ENCODE peak calls at places on chromosomes 3 and 15, in seven cellular contexts. P is sciatic nerve; F is HAP-1; R is AG10803; L is fibroblast of mammary gland; H is lower leg skin; O is stimulated activated CD8-positive, alpha-beta memory T cell treated with anti-CD3 and anti-CD28 coated beads, Interleukin-7, amount 100 ng/mL, for 48 hours. G is an unnamed sample.

GRCh38 chr15:65638681-65639089 is 16.9 kb downstream of the SLC24A1 start:
- DNase-seq in P (no peak), F (peak; percentile 74), R (peak; percentile 81), L (peak; percentile 83), H (no peak), O (peak; percentile 4), G (no peak)

GRCh38 chr3:61857297-61857696 is 295.9 kb downstream of the PTPRG start:
- DNase-seq in P (no peak), F (no peak), R (no peak), L (peak; percentile 35), H (no peak), O (no peak), G (no peak)

GRCh38 chr15:68537506-68537905 is 41.3 kb upstream of the CORO2B start:
- DNase-seq in P (no peak), F (no peak), R (no peak), L (no peak), H (no peak), O (no peak), G (no peak)

GRCh38 chr3:47512416-47513124 is 942 bp downstream of the ELP6 start:
- DNase-seq in P (peak; percentile 63), F (peak; percentile 47), R (peak; percentile 23), L (peak; percentile 25), H (no peak), O (no peak), G (peak; percentile 23)

GRCh38 chr15:45647828-45648227 is 13.0 kb downstream of the SQOR start:
- DNase-seq in P (no peak), F (no peak), R (no peak), L (no peak), H (no peak), O (no peak), G (no peak)

GRCh38 chr3:67655364-67656121 is 1.1 kb upstream of the SUCLG2 start:
- DNase-seq in P (peak; percentile 62), F (no peak), R (no peak), L (no peak), H (peak; percentile 86), O (peak; percentile 89), G (peak; percentile 73)

GRCh38 chr3:177459397-177459796 is 262.1 kb upstream of the TBL1XR1 start:
- DNase-seq in P (no peak), F (no peak), R (peak; percentile 67), L (peak; percentile 92), H (no peak), O (no peak), G (no peak)

GRCh38 chr15:95916568-95916967 is 413.9 kb upstream of the NR2F2 start:
- DNase-seq in P (no peak), F (no peak), R (no peak), L (no peak), H (no peak), O (no peak), G (no peak)

GRCh38 chr3:71031151-71031550 is 552.4 kb downstream of the FOXP1 start:
- DNase-seq in P (no peak), F (no peak), R (no peak), L (no peak), H (no peak), O (no peak), G (no peak)

GRCh38 chr15:31302029-31302657 is 24.5 kb upstream of the KLF13 start:
- DNase-seq in P (no peak), F (no peak), R (no peak), L (no peak), H (peak; percentile 81), O (no peak), G (no peak)

GRCh38 chr15:66702770-66703539 is 919 bp downstream of the SMAD6 start:
- DNase-seq in P (peak; percentile 64), F (peak; percentile 64), R (no peak), L (no peak), H (no peak), O (no peak), G (peak; percentile 29)

GRCh38 chr3:111603679-111604643 is 8.8 kb upstream of the ZBED2 start:
- DNase-seq in P (no peak), F (no peak), R (no peak), L (no peak), H (no peak), O (peak; percentile 62), G (no peak)

GRCh38 chr3:159987291-159987711 is 1.3 kb upstream of the IL12A start:
- DNase-seq in P (no peak), F (no peak), R (peak; percentile 74), L (peak; percentile 89), H (no peak), O (no peak), G (no peak)

GRCh38 chr15:59119625-59120024 is 14.7 kb downstream of the CCNB2 start:
- DNase-seq in P (no peak), F (no peak), R (no peak), L (no peak), H (no peak), O (no peak), G (no peak)

GRCh38 chr3:123067689-123068226 is 933 bp downstream of the PDIA5 start:
- DNase-seq in P (no peak), F (peak; percentile 67), R (no peak), L (no peak), H (peak; percentile 79), O (peak; percentile 12), G (no peak)

GRCh38 chr3:127535106-127535785 is 55.3 kb downstream of the TPRA1 start:
- DNase-seq in P (no peak), F (no peak), R (no peak), L (no peak), H (peak; percentile 61), O (no peak), G (no peak)

GRCh38 chr15:63041982-63042878 is at the start of gene TPM1:
- DNase-seq in P (peak; percentile 85), F (peak; percentile 92), R (peak; percentile 95), L (peak; percentile 54), H (peak; percentile 96), O (no peak), G (peak; percentile 82)

GRCh38 chr15:35697549-35698299 is 151.8 kb upstream of the DPH6 start:
- DNase-seq in P (no peak), F (no peak), R (peak; percentile 66), L (peak; percentile 28), H (no peak), O (no peak), G (peak; percentile 16)

GRCh38 chr3:44992555-44993470 is 16.8 kb downstream of the EXOSC7 start:
- DNase-seq in P (no peak), F (peak; percentile 50), R (no peak), L (peak; percentile 49), H (no peak), O (no peak), G (no peak)

GRCh38 chr15:52337198-52337853 is 41.7 kb upstream of the MYO5C start:
- DNase-seq in P (no peak), F (no peak), R (peak; percentile 59), L (peak; percentile 70), H (no peak), O (no peak), G (no peak)

GRCh38 chr3:39980781-39981180 is 171.4 kb downstream of the MYRIP start:
- DNase-seq in P (no peak), F (no peak), R (no peak), L (no peak), H (no peak), O (no peak), G (no peak)

GRCh38 chr3:172194702-172195392 is 155.5 kb downstream of the FNDC3B start:
- DNase-seq in P (no peak), F (peak; percentile 43), R (no peak), L (peak; percentile 49), H (no peak), O (no peak), G (no peak)

GRCh38 chr3:58963928-58964497 is 85.8 kb downstream of the CFAP20DC start:
- DNase-seq in P (no peak), F (no peak), R (peak; percentile 22), L (no peak), H (no peak), O (no peak), G (no peak)

GRCh38 chr15:78638658-78639314 is 2.2 kb downstream of the CHRNB4 start:
- DNase-seq in P (no peak), F (peak; percentile 96), R (peak; percentile 8), L (peak; percentile 38), H (no peak), O (peak; percentile 41), G (peak; percentile 53)

GRCh38 chr3:30630238-30631030 is 24.0 kb downstream of the TGFBR2 start:
- DNase-seq in P (no peak), F (no peak), R (no peak), L (no peak), H (no peak), O (no peak), G (no peak)

GRCh38 chr15:64760056-64760455 is 15.3 kb downstream of the RBPMS2 start:
- DNase-seq in P (no peak), F (no peak), R (no peak), L (no peak), H (no peak), O (no peak), G (no peak)

GRCh38 chr3:70312336-70312735 is at the start of gene MDFIC2:
- DNase-seq in P (no peak), F (peak; percentile 42), R (no peak), L (no peak), H (no peak), O (no peak), G (no peak)